ENCODE peak calls at places on chromosomes 12 and 14, in four cellular contexts. One of them, this sample, is unnamed.

GRCh38 chr12:57845478-57846284 is 848 bp downstream of the CTDSP2 start:
- DNase-seq in Panc1: no peak
- DNase-seq in GM13976: peak
- DNase-seq in EL: peak
- DNase-seq in this sample: peak

GRCh38 chr14:85622106-85622505 is 92.2 kb downstream of the FLRT2 start:
- DNase-seq in EL: no peak
- DNase-seq in GM13976: no peak
- DNase-seq in Panc1: no peak
- DNase-seq in this sample: no peak

GRCh38 chr12:125211464-125211863 is 146.2 kb downstream of the AACS start:
- DNase-seq in Panc1: no peak
- DNase-seq in GM13976: no peak
- DNase-seq in EL: no peak
- DNase-seq in this sample: no peak

GRCh38 chr14:34911209-34912150 is 36.3 kb upstream of the BAZ1A start:
- DNase-seq in Panc1: no peak
- DNase-seq in EL: peak
- DNase-seq in GM13976: no peak
- DNase-seq in this sample: no peak

GRCh38 chr14:56514663-56515371 is 64.8 kb upstream of the TMEM260 start:
- DNase-seq in Panc1: no peak
- DNase-seq in EL: peak
- DNase-seq in GM13976: no peak
- DNase-seq in this sample: no peak

GRCh38 chr14:31692376-31692781 is 131.2 kb downstream of the NUBPL start:
- DNase-seq in Panc1: no peak
- DNase-seq in GM13976: peak
- DNase-seq in EL: no peak
- DNase-seq in this sample: peak

GRCh38 chr14:63986789-63987533 is 134.2 kb downstream of the SYNE2 start:
- DNase-seq in EL: peak
- DNase-seq in GM13976: no peak
- DNase-seq in Panc1: no peak
- DNase-seq in this sample: no peak

GRCh38 chr12:84701041-84701440 is 211.6 kb downstream of the SLC6A15 start:
- DNase-seq in EL: peak
- DNase-seq in GM13976: no peak
- DNase-seq in Panc1: no peak
- DNase-seq in this sample: no peak

GRCh38 chr12:16389594-16389993 is 42.1 kb downstream of the MGST1 start:
- DNase-seq in Panc1: no peak
- DNase-seq in GM13976: no peak
- DNase-seq in EL: peak
- DNase-seq in this sample: no peak

GRCh38 chr14:90846511-90846910 is 30.3 kb upstream of the TTC7B start:
- DNase-seq in GM13976: no peak
- DNase-seq in EL: peak
- DNase-seq in Panc1: no peak
- DNase-seq in this sample: no peak

GRCh38 chr12:85644508-85644907 is 191.7 kb downstream of the RASSF9 start:
- DNase-seq in GM13976: no peak
- DNase-seq in EL: no peak
- DNase-seq in Panc1: no peak
- DNase-seq in this sample: no peak

GRCh38 chr14:29717906-29718305 is 209.7 kb downstream of the PRKD1 start:
- DNase-seq in EL: no peak
- DNase-seq in Panc1: no peak
- DNase-seq in GM13976: no peak
- DNase-seq in this sample: no peak

GRCh38 chr12:11711675-11712327 is 62.3 kb downstream of the ETV6 start:
- DNase-seq in GM13976: no peak
- DNase-seq in EL: peak
- DNase-seq in Panc1: no peak
- DNase-seq in this sample: no peak

GRCh38 chr14:55117816-55118441 is 11.1 kb upstream of the LGALS3 start:
- DNase-seq in Panc1: no peak
- DNase-seq in GM13976: no peak
- DNase-seq in EL: no peak
- DNase-seq in this sample: no peak

GRCh38 chr12:3046441-3047200 is 30.6 kb upstream of the TSPAN9 start:
- DNase-seq in Panc1: no peak
- DNase-seq in GM13976: no peak
- DNase-seq in EL: peak
- DNase-seq in this sample: no peak

GRCh38 chr12:124940393-124941169 is 26.1 kb upstream of the UBC start:
- DNase-seq in EL: peak
- DNase-seq in Panc1: no peak
- DNase-seq in GM13976: peak
- DNase-seq in this sample: peak

GRCh38 chr12:6724409-6724797 is 557 bp downstream of the COPS7A start:
- DNase-seq in GM13976: peak
- DNase-seq in EL: no peak
- DNase-seq in Panc1: no peak
- DNase-seq in this sample: peak

This sample was measured in GM20000.